ENCODE peak calls at places on chromosomes 7 and 10, in ten cellular contexts. One of them, this sample, is unnamed.
A peak's percentile ranks its signal among the peaks of the same experiment; 100 is the strongest.

GRCh38 chr10:89699581-89700064 is 1.8 kb upstream of the KIF20B start:
- DNase-seq in neuronal stem cell: no peak
- DNase-seq in left ventricle myocardium inferior: no peak
- DNase-seq in PC-3: peak; percentile 10
- DNase-seq in gastrocnemius medialis: no peak
- DNase-seq in GM23338: no peak
- DNase-seq in heart left ventricle: no peak
- DNase-seq in SK-N-SH: no peak
- DNase-seq in suprapubic skin: no peak
- DNase-seq in CD4-positive, CD25-positive, alpha-beta regulatory T cell: no peak
- DNase-seq in this sample: no peak

GRCh38 chr10:13659887-13660544 is 73.3 kb downstream of the PRPF18 start:
- DNase-seq in neuronal stem cell: peak; percentile 48
- DNase-seq in left ventricle myocardium inferior: peak; percentile 78
- DNase-seq in PC-3: peak; percentile 27
- DNase-seq in gastrocnemius medialis: peak; percentile 43
- DNase-seq in GM23338: peak; percentile 66
- DNase-seq in heart left ventricle: peak; percentile 68
- DNase-seq in SK-N-SH: peak; percentile 88
- DNase-seq in suprapubic skin: no peak
- DNase-seq in CD4-positive, CD25-positive, alpha-beta regulatory T cell: peak; percentile 53
- DNase-seq in this sample: peak; percentile 22

GRCh38 chr7:137886706-137887105 is 39.9 kb upstream of the DGKI start:
- DNase-seq in neuronal stem cell: no peak
- DNase-seq in left ventricle myocardium inferior: no peak
- DNase-seq in PC-3: no peak
- DNase-seq in gastrocnemius medialis: no peak
- DNase-seq in GM23338: no peak
- DNase-seq in heart left ventricle: no peak
- DNase-seq in SK-N-SH: no peak
- DNase-seq in suprapubic skin: no peak
- DNase-seq in CD4-positive, CD25-positive, alpha-beta regulatory T cell: no peak
- DNase-seq in this sample: no peak

GRCh38 chr10:115572740-115573455 is 479.7 kb downstream of the ATRNL1 start:
- DNase-seq in neuronal stem cell: no peak
- DNase-seq in left ventricle myocardium inferior: no peak
- DNase-seq in PC-3: no peak
- DNase-seq in gastrocnemius medialis: no peak
- DNase-seq in GM23338: peak; percentile 76
- DNase-seq in heart left ventricle: no peak
- DNase-seq in SK-N-SH: peak; percentile 12
- DNase-seq in suprapubic skin: no peak
- DNase-seq in CD4-positive, CD25-positive, alpha-beta regulatory T cell: no peak
- DNase-seq in this sample: peak; percentile 37

GRCh38 chr10:63256047-63256773 is 123.1 kb downstream of the NRBF2 start:
- DNase-seq in neuronal stem cell: no peak
- DNase-seq in left ventricle myocardium inferior: no peak
- DNase-seq in PC-3: no peak
- DNase-seq in gastrocnemius medialis: no peak
- DNase-seq in GM23338: no peak
- DNase-seq in heart left ventricle: no peak
- DNase-seq in SK-N-SH: peak; percentile 18
- DNase-seq in suprapubic skin: no peak
- DNase-seq in CD4-positive, CD25-positive, alpha-beta regulatory T cell: no peak
- DNase-seq in this sample: no peak

GRCh38 chr10:113027230-113027573 is 77.2 kb downstream of the TCF7L2 start:
- DNase-seq in neuronal stem cell: no peak
- DNase-seq in left ventricle myocardium inferior: no peak
- DNase-seq in PC-3: no peak
- DNase-seq in gastrocnemius medialis: no peak
- DNase-seq in GM23338: no peak
- DNase-seq in heart left ventricle: no peak
- DNase-seq in SK-N-SH: no peak
- DNase-seq in suprapubic skin: no peak
- DNase-seq in CD4-positive, CD25-positive, alpha-beta regulatory T cell: no peak
- DNase-seq in this sample: no peak

GRCh38 chr10:125768217-125768616 is 7.4 kb downstream of the MMP21 start:
- DNase-seq in neuronal stem cell: no peak
- DNase-seq in left ventricle myocardium inferior: no peak
- DNase-seq in PC-3: no peak
- DNase-seq in gastrocnemius medialis: no peak
- DNase-seq in GM23338: no peak
- DNase-seq in heart left ventricle: no peak
- DNase-seq in SK-N-SH: peak; percentile 57
- DNase-seq in suprapubic skin: no peak
- DNase-seq in CD4-positive, CD25-positive, alpha-beta regulatory T cell: no peak
- DNase-seq in this sample: no peak

GRCh38 chr10:123154943-123155505 is 822 bp downstream of the BUB3 start:
- DNase-seq in neuronal stem cell: no peak
- DNase-seq in left ventricle myocardium inferior: no peak
- DNase-seq in PC-3: peak; percentile 26
- DNase-seq in gastrocnemius medialis: no peak
- DNase-seq in GM23338: peak; percentile 71
- DNase-seq in heart left ventricle: no peak
- DNase-seq in SK-N-SH: no peak
- DNase-seq in suprapubic skin: no peak
- DNase-seq in CD4-positive, CD25-positive, alpha-beta regulatory T cell: no peak
- DNase-seq in this sample: no peak

DNA sequence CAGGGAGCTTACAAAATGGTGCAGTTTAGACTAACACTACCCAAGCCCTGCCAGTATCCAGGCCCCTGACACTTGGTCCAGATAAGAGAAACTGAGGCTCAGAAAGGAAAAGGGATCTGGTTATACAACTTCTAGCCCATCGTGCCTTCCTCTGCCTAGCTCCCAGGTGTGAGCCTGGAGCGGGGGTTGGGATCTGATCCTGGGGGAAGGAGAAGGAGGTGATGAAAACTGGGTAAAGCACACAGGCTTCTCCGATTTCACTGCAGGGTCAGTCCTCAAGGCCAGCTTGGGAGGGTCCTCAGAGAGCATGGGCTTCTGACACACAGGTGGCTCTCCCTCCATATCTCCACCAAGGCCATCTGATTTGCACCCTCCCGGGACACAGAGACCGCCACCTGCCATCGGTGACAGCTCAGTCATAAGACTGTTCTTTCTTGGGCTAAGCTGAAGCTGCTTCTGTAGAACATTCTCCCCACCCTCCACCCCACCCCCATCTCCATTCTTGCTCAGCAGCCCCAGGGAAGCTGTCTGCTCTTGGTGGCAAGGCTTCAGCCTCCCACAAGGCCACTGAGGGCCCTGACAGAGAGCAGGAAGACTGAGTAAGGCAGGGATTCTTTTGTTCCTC is 16.4 kb downstream of the SRRM3 start:
- DNase-seq in neuronal stem cell: no peak
- DNase-seq in left ventricle myocardium inferior: no peak
- DNase-seq in PC-3: no peak
- DNase-seq in gastrocnemius medialis: no peak
- DNase-seq in GM23338: no peak
- DNase-seq in heart left ventricle: no peak
- DNase-seq in SK-N-SH: no peak
- DNase-seq in suprapubic skin: no peak
- DNase-seq in CD4-positive, CD25-positive, alpha-beta regulatory T cell: no peak
- DNase-seq in this sample: no peak
- H3K4me1 ChIP-seq in neuronal stem cell: peaks cover 18% of the 10 kb centered on the region
- H3K4me1 ChIP-seq in left ventricle myocardium inferior: no peaks in the 10 kb centered on the region
- H3K4me1 ChIP-seq in PC-3: no peaks in the 10 kb centered on the region
- H3K4me1 ChIP-seq in gastrocnemius medialis: no peaks in the 10 kb centered on the region
- H3K4me1 ChIP-seq in GM23338: peaks cover 44% of the 10 kb centered on the region
- H3K4me1 ChIP-seq in heart left ventricle: no peaks in the 10 kb centered on the region
- H3K4me1 ChIP-seq in SK-N-SH: peaks cover 17% of the 10 kb centered on the region
- H3K4me1 ChIP-seq in suprapubic skin: no peaks in the 10 kb centered on the region
- H3K4me1 ChIP-seq in CD4-positive, CD25-positive, alpha-beta regulatory T cell: no peaks in the 10 kb centered on the region
- H3K4me1 ChIP-seq in this sample: peaks cover 12% of the 10 kb centered on the region

DNA sequence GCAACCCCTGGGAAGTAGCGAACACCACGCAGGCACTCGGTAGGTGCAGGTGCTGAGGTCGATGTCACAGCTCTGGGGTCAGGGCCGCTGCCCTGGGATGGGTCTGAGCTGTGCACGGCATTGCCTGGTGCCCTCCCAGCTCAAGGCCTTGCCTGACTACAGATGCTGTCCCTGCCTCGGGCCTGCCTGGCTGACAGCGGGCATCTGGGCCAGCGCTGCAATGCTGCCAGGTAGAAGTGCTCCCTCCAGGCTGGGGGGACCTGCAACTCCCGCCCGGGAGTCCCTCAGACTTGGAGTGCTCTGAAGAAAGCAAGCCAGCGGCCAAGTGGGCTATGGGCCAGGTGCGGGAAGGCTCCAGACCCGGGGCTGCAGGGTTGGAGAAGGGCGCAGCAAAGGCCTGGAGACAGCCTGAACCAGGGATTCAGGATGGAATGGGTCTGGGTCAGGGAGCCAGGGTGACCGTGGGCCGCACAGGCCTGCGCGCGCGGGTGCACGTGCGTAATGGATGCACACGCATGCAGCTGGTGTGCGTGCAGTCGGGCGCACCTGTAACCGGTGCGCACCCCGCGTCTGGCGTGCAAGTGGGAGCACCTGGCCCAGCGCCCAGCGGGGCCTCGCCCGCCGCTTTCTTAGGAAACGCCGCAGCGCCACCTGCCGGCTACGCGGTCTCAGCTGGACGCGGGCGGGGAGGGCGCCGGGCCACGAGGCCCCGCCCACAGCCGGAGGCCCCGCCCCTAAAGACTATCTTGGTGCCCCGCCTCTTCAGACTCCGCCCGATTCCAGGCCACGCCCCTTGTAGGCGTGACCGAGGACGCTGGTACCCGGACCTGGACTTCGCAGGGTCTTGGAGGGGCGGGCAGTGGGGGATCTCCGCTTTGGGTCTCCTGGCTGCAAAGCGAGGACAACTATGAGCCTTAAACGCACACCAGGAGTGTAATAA is 46.7 kb downstream of the MICALL2 start:
- DNase-seq in neuronal stem cell: peak; percentile 90
- DNase-seq in left ventricle myocardium inferior: peak; percentile 77
- DNase-seq in PC-3: peak; percentile 93
- DNase-seq in gastrocnemius medialis: peak; percentile 59
- DNase-seq in GM23338: peak; percentile 93
- DNase-seq in heart left ventricle: peak; percentile 59
- DNase-seq in SK-N-SH: peak; percentile 100
- DNase-seq in suprapubic skin: no peak
- DNase-seq in CD4-positive, CD25-positive, alpha-beta regulatory T cell: peak; percentile 83
- DNase-seq in this sample: peak; percentile 72
- H3K4me3 ChIP-seq in neuronal stem cell: no peak overlapping the region
- H3K4me3 ChIP-seq in left ventricle myocardium inferior: peak overlapping the region; percentile 17
- H3K4me3 ChIP-seq in PC-3: peak overlapping the region; percentile 21
- H3K4me3 ChIP-seq in gastrocnemius medialis: no peak overlapping the region
- H3K4me3 ChIP-seq in GM23338: peak overlapping the region; percentile 46
- H3K4me3 ChIP-seq in heart left ventricle: no peak overlapping the region
- H3K4me3 ChIP-seq in SK-N-SH: no peak overlapping the region
- H3K4me3 ChIP-seq in suprapubic skin: no peak overlapping the region
- H3K4me3 ChIP-seq in CD4-positive, CD25-positive, alpha-beta regulatory T cell: no peak overlapping the region
- H3K4me3 ChIP-seq in this sample: no peak overlapping the region

DNA sequence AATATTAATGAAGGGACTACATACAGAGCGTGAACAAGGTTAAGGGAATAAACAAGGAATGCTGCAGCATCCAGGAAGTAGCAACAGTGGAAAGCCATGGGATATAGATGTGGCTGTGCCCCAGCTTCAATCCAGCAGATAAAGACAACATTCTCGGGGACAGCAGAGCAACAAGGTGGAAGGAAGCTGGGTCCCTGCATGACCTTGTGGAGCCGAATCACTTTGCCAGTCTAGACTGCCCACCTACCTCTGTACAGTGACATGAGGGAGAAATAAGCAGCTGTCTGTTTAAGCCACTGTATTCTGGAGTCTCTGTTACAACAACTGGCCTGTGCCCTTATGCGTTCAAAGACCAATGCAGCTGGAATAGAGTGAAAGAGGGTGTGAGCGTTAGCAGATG is 30.1 kb upstream of the SAMD8 start:
- DNase-seq in neuronal stem cell: no peak
- DNase-seq in left ventricle myocardium inferior: no peak
- DNase-seq in PC-3: no peak
- DNase-seq in gastrocnemius medialis: no peak
- DNase-seq in GM23338: no peak
- DNase-seq in heart left ventricle: no peak
- DNase-seq in SK-N-SH: no peak
- DNase-seq in suprapubic skin: no peak
- DNase-seq in CD4-positive, CD25-positive, alpha-beta regulatory T cell: no peak
- DNase-seq in this sample: no peak
- H3K27me3 ChIP-seq in neuronal stem cell: no peaks in the 10 kb centered on the region
- H3K27me3 ChIP-seq in left ventricle myocardium inferior: no peaks in the 10 kb centered on the region
- H3K27me3 ChIP-seq in PC-3: no peaks in the 10 kb centered on the region
- H3K27me3 ChIP-seq in gastrocnemius medialis: no peaks in the 10 kb centered on the region
- H3K27me3 ChIP-seq in GM23338: no peaks in the 10 kb centered on the region
- H3K27me3 ChIP-seq in heart left ventricle: no peaks in the 10 kb centered on the region
- H3K27me3 ChIP-seq in SK-N-SH: no peaks in the 10 kb centered on the region
- H3K27me3 ChIP-seq in suprapubic skin: no peaks in the 10 kb centered on the region
- H3K27me3 ChIP-seq in CD4-positive, CD25-positive, alpha-beta regulatory T cell: no peaks in the 10 kb centered on the region
- H3K27me3 ChIP-seq in this sample: no peaks in the 10 kb centered on the region

GRCh38 chr7:125256446-125256845 is 326.8 kb upstream of the POT1 start:
- DNase-seq in neuronal stem cell: no peak
- DNase-seq in left ventricle myocardium inferior: no peak
- DNase-seq in PC-3: no peak
- DNase-seq in gastrocnemius medialis: no peak
- DNase-seq in GM23338: peak; percentile 20
- DNase-seq in heart left ventricle: no peak
- DNase-seq in SK-N-SH: no peak
- DNase-seq in suprapubic skin: no peak
- DNase-seq in CD4-positive, CD25-positive, alpha-beta regulatory T cell: no peak
- DNase-seq in this sample: no peak

GRCh38 chr7:125254521-125254920 is 324.9 kb upstream of the POT1 start:
- DNase-seq in neuronal stem cell: no peak
- DNase-seq in left ventricle myocardium inferior: no peak
- DNase-seq in PC-3: no peak
- DNase-seq in gastrocnemius medialis: no peak
- DNase-seq in GM23338: no peak
- DNase-seq in heart left ventricle: no peak
- DNase-seq in SK-N-SH: no peak
- DNase-seq in suprapubic skin: no peak
- DNase-seq in CD4-positive, CD25-positive, alpha-beta regulatory T cell: no peak
- DNase-seq in this sample: no peak

GRCh38 chr7:125255793-125256192 is 326.2 kb upstream of the POT1 start:
- DNase-seq in neuronal stem cell: no peak
- DNase-seq in left ventricle myocardium inferior: no peak
- DNase-seq in PC-3: peak; percentile 16
- DNase-seq in gastrocnemius medialis: no peak
- DNase-seq in GM23338: peak; percentile 7
- DNase-seq in heart left ventricle: no peak
- DNase-seq in SK-N-SH: no peak
- DNase-seq in suprapubic skin: no peak
- DNase-seq in CD4-positive, CD25-positive, alpha-beta regulatory T cell: no peak
- DNase-seq in this sample: no peak

GRCh38 chr7:125257617-125258016 is 328.0 kb upstream of the POT1 start:
- DNase-seq in neuronal stem cell: no peak
- DNase-seq in left ventricle myocardium inferior: no peak
- DNase-seq in PC-3: no peak
- DNase-seq in gastrocnemius medialis: no peak
- DNase-seq in GM23338: no peak
- DNase-seq in heart left ventricle: no peak
- DNase-seq in SK-N-SH: no peak
- DNase-seq in suprapubic skin: no peak
- DNase-seq in CD4-positive, CD25-positive, alpha-beta regulatory T cell: no peak
- DNase-seq in this sample: no peak

DNA sequence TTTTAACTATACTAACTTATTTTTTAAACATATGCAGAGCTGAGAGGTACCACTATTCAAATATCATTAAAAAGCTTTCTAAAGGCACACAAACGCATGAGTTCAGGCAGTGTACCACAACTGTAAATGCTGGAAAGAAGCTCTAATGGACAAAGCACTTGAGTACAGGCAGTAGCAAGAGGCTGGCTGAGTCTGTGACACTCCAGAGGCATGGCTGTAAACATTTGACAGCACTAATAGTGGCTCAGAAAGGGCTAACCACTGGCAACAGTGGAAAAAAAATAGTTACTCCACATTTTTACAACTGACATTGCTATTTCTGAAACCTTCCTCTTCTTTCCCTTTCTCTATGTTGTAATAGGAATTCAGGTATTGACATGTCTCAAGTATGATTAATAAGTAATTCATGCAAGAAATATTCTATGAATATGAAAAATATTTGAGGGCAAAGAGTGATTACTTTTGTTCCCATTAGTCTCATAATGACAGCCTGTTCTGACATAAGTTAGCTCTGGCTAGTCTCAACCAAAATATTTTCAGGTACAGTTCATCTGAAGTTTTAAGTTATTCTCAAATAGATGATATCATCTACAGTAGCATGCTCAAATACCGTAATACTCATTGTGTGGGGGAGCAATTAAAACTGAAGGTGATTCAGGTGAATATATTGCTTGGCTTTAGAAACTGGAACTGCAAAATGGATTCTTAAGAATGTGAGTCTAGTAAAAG is 324.0 kb upstream of the POT1 start:
- DNase-seq in neuronal stem cell: no peak
- DNase-seq in left ventricle myocardium inferior: no peak
- DNase-seq in PC-3: peak; percentile 60
- DNase-seq in gastrocnemius medialis: no peak
- DNase-seq in GM23338: no peak
- DNase-seq in heart left ventricle: no peak
- DNase-seq in SK-N-SH: no peak
- DNase-seq in suprapubic skin: no peak
- DNase-seq in CD4-positive, CD25-positive, alpha-beta regulatory T cell: no peak
- DNase-seq in this sample: no peak
- H3K4me1 ChIP-seq in neuronal stem cell: peaks cover 3% of the 10 kb centered on the region
- H3K4me1 ChIP-seq in left ventricle myocardium inferior: no peaks in the 10 kb centered on the region
- H3K4me1 ChIP-seq in PC-3: peaks cover 15% of the 10 kb centered on the region
- H3K4me1 ChIP-seq in gastrocnemius medialis: no peaks in the 10 kb centered on the region
- H3K4me1 ChIP-seq in GM23338: peaks cover 44% of the 10 kb centered on the region
- H3K4me1 ChIP-seq in heart left ventricle: no peaks in the 10 kb centered on the region
- H3K4me1 ChIP-seq in SK-N-SH: peaks cover 3% of the 10 kb centered on the region
- H3K4me1 ChIP-seq in suprapubic skin: no peaks in the 10 kb centered on the region
- H3K4me1 ChIP-seq in CD4-positive, CD25-positive, alpha-beta regulatory T cell: no peaks in the 10 kb centered on the region
- H3K4me1 ChIP-seq in this sample: peaks cover 2% of the 10 kb centered on the region